ENCODE peak calls at places on chromosomes 7 and 10, in four cellular contexts. One of them, this sample, is unnamed.

GRCh38 chr7:126698909-126699308 is 553.8 kb downstream of the GRM8 start:
- DNase-seq in GM04503: no peak
- DNase-seq in kidney glomerular epithelial cell: no peak
- DNase-seq in colonic mucosa: no peak
- DNase-seq in this sample: no peak

GRCh38 chr10:110029448-110029847 is 21.7 kb downstream of the ADD3 start:
- DNase-seq in GM04503: peak; percentile 41
- DNase-seq in kidney glomerular epithelial cell: no peak
- DNase-seq in colonic mucosa: no peak
- DNase-seq in this sample: peak; percentile 41

GRCh38 chr10:124565565-124566221 is 104.1 kb downstream of the LHPP start:
- DNase-seq in GM04503: no peak
- DNase-seq in kidney glomerular epithelial cell: no peak
- DNase-seq in colonic mucosa: no peak
- DNase-seq in this sample: no peak

GRCh38 chr10:103333934-103334520 is 16.9 kb downstream of the PCGF6 start:
- DNase-seq in GM04503: no peak
- DNase-seq in kidney glomerular epithelial cell: peak; percentile 29
- DNase-seq in colonic mucosa: no peak
- DNase-seq in this sample: no peak

GRCh38 chr10:88923525-88923924 is 29.0 kb downstream of the ACTA2 start:
- DNase-seq in GM04503: no peak
- DNase-seq in kidney glomerular epithelial cell: peak; percentile 20
- DNase-seq in colonic mucosa: no peak
- DNase-seq in this sample: no peak

GRCh38 chr7:142110098-142110497 is 1.4 kb upstream of the MGAM2 start:
- DNase-seq in GM04503: no peak
- DNase-seq in kidney glomerular epithelial cell: no peak
- DNase-seq in colonic mucosa: no peak
- DNase-seq in this sample: no peak

GRCh38 chr7:131536361-131536849 is 20.0 kb downstream of the PODXL start:
- DNase-seq in GM04503: no peak
- DNase-seq in kidney glomerular epithelial cell: no peak
- DNase-seq in colonic mucosa: no peak
- DNase-seq in this sample: no peak

GRCh38 chr10:98445200-98445812 is 1.4 kb downstream of the HPS1 start:
- DNase-seq in GM04503: no peak
- DNase-seq in kidney glomerular epithelial cell: no peak
- DNase-seq in colonic mucosa: no peak
- DNase-seq in this sample: no peak

GRCh38 chr7:34091330-34091917 is 186.1 kb downstream of the BMPER start:
- DNase-seq in GM04503: no peak
- DNase-seq in kidney glomerular epithelial cell: no peak
- DNase-seq in colonic mucosa: peak; percentile 31
- DNase-seq in this sample: no peak

GRCh38 chr7:102415685-102416225 is 17.6 kb upstream of the ORAI2 start:
- DNase-seq in GM04503: no peak
- DNase-seq in kidney glomerular epithelial cell: no peak
- DNase-seq in colonic mucosa: no peak
- DNase-seq in this sample: no peak

GRCh38 chr10:97466755-97467154 is 20.8 kb downstream of the ZDHHC16 start:
- DNase-seq in GM04503: no peak
- DNase-seq in kidney glomerular epithelial cell: peak; percentile 30
- DNase-seq in colonic mucosa: no peak
- DNase-seq in this sample: no peak

GRCh38 chr10:58266826-58267712 is 625 bp downstream of the IPMK start:
- DNase-seq in GM04503: no peak
- DNase-seq in kidney glomerular epithelial cell: peak; percentile 40
- DNase-seq in colonic mucosa: peak; percentile 79
- DNase-seq in this sample: peak; percentile 34

GRCh38 chr10:80855348-80855971 is 317.8 kb downstream of the SH2D4B start:
- DNase-seq in GM04503: no peak
- DNase-seq in kidney glomerular epithelial cell: no peak
- DNase-seq in colonic mucosa: no peak
- DNase-seq in this sample: no peak

GRCh38 chr10:59266321-59266720 is 89.9 kb downstream of the PHYHIPL start:
- DNase-seq in GM04503: no peak
- DNase-seq in kidney glomerular epithelial cell: no peak
- DNase-seq in colonic mucosa: no peak
- DNase-seq in this sample: no peak

GRCh38 chr7:150375662-150376521 is 3.2 kb upstream of the ZNF775 start:
- DNase-seq in GM04503: no peak
- DNase-seq in kidney glomerular epithelial cell: no peak
- DNase-seq in colonic mucosa: peak; percentile 82
- DNase-seq in this sample: no peak

GRCh38 chr7:94440460-94441039 is 45.9 kb downstream of the COL1A2 start:
- DNase-seq in GM04503: no peak
- DNase-seq in kidney glomerular epithelial cell: no peak
- DNase-seq in colonic mucosa: peak; percentile 57
- DNase-seq in this sample: no peak

GRCh38 chr7:46208635-46209525 is 287.8 kb upstream of the IGFBP3 start:
- DNase-seq in GM04503: no peak
- DNase-seq in kidney glomerular epithelial cell: no peak
- DNase-seq in colonic mucosa: no peak
- DNase-seq in this sample: no peak

GRCh38 chr10:125159486-125159931 is 854 bp downstream of the CTBP2 start:
- DNase-seq in GM04503: no peak
- DNase-seq in kidney glomerular epithelial cell: no peak
- DNase-seq in colonic mucosa: no peak
- DNase-seq in this sample: no peak

GRCh38 chr10:77400041-77400440 is 237.6 kb downstream of the KCNMA1 start:
- DNase-seq in GM04503: no peak
- DNase-seq in kidney glomerular epithelial cell: no peak
- DNase-seq in colonic mucosa: no peak
- DNase-seq in this sample: no peak

GRCh38 chr7:130263130-130263529 is 3.5 kb upstream of the CPA2 start:
- DNase-seq in GM04503: no peak
- DNase-seq in kidney glomerular epithelial cell: no peak
- DNase-seq in colonic mucosa: no peak
- DNase-seq in this sample: no peak

GRCh38 chr7:108293190-108293612 is 163.0 kb downstream of the NRCAM start:
- DNase-seq in GM04503: no peak
- DNase-seq in kidney glomerular epithelial cell: no peak
- DNase-seq in colonic mucosa: no peak
- DNase-seq in this sample: no peak

GRCh38 chr7:69295971-69296370 is 302.3 kb upstream of the AUTS2 start:
- DNase-seq in GM04503: no peak
- DNase-seq in kidney glomerular epithelial cell: no peak
- DNase-seq in colonic mucosa: no peak
- DNase-seq in this sample: no peak

GRCh38 chr10:71221586-71222202 is 9.3 kb downstream of the UNC5B start:
- DNase-seq in GM04503: no peak
- DNase-seq in kidney glomerular epithelial cell: no peak
- DNase-seq in colonic mucosa: no peak
- DNase-seq in this sample: no peak

GRCh38 chr10:62492012-62492869 is 118.1 kb downstream of the ZNF365 start:
- DNase-seq in GM04503: peak; percentile 60
- DNase-seq in kidney glomerular epithelial cell: no peak
- DNase-seq in colonic mucosa: no peak
- DNase-seq in this sample: peak; percentile 4

GRCh38 chr10:101285519-101286070 is 56.3 kb upstream of the LBX1 start:
- DNase-seq in GM04503: no peak
- DNase-seq in kidney glomerular epithelial cell: no peak
- DNase-seq in colonic mucosa: no peak
- DNase-seq in this sample: no peak

This sample was measured in AG09319.